ENCODE peak calls at places on chromosomes 3 and 15, in five cellular contexts. One of them, this sample, is unnamed.

GRCh38 chr3:55160241-55160877 is 232.5 kb upstream of the LRTM1 start:
- DNase-seq in H1: no peak
- DNase-seq in K562: no peak
- DNase-seq in HepG2: no peak
- DNase-seq in GM12878: peak; percentile 77
- DNase-seq in this sample: no peak

GRCh38 chr3:132004571-132004970 is 30.2 kb downstream of the CPNE4 start:
- DNase-seq in H1: no peak
- DNase-seq in K562: no peak
- DNase-seq in HepG2: no peak
- DNase-seq in GM12878: no peak
- DNase-seq in this sample: no peak

GRCh38 chr15:63332367-63333078 is 49.1 kb downstream of the CA12 start:
- DNase-seq in K562: no peak
- DNase-seq in H1: no peak
- DNase-seq in HepG2: no peak
- DNase-seq in GM12878: no peak
- DNase-seq in this sample: peak; percentile 50

GRCh38 chr15:75904241-75904631 is 558 bp downstream of the FBXO22 start:
- DNase-seq in K562: no peak
- DNase-seq in GM12878: no peak
- DNase-seq in HepG2: peak; percentile 43
- DNase-seq in H1: no peak
- DNase-seq in this sample: peak; percentile 61

GRCh38 chr3:133832802-133833144 is 27.2 kb downstream of the SRPRB start:
- DNase-seq in GM12878: no peak
- DNase-seq in K562: no peak
- DNase-seq in HepG2: peak; percentile 54
- DNase-seq in H1: no peak
- DNase-seq in this sample: no peak

GRCh38 chr15:92900712-92901052 is 558 bp downstream of the CHD2 start:
- DNase-seq in HepG2: no peak
- DNase-seq in K562: no peak
- DNase-seq in H1: no peak
- DNase-seq in GM12878: no peak
- DNase-seq in this sample: no peak

GRCh38 chr3:78604328-78604727 is 1163.5 kb downstream of the ROBO1 start:
- DNase-seq in GM12878: no peak
- DNase-seq in H1: no peak
- DNase-seq in HepG2: no peak
- DNase-seq in K562: no peak
- DNase-seq in this sample: no peak

GRCh38 chr3:193211984-193212383 is 29.0 kb upstream of the PLAAT1 start:
- DNase-seq in K562: no peak
- DNase-seq in HepG2: no peak
- DNase-seq in GM12878: no peak
- DNase-seq in H1: no peak
- DNase-seq in this sample: no peak

GRCh38 chr3:184261270-184262165 is at the start of gene CAMK2N2:
- DNase-seq in HepG2: peak; percentile 41
- DNase-seq in GM12878: no peak
- DNase-seq in K562: peak; percentile 93
- DNase-seq in H1: no peak
- DNase-seq in this sample: peak; percentile 98

GRCh38 chr3:161423911-161424522 is 52.7 kb upstream of the SPTSSB start:
- DNase-seq in HepG2: peak; percentile 41
- DNase-seq in GM12878: no peak
- DNase-seq in K562: peak; percentile 59
- DNase-seq in H1: no peak
- DNase-seq in this sample: peak; percentile 48

GRCh38 chr3:194827486-194827885 is 141.8 kb downstream of the FAM43A start:
- DNase-seq in HepG2: no peak
- DNase-seq in GM12878: no peak
- DNase-seq in H1: no peak
- DNase-seq in K562: no peak
- DNase-seq in this sample: no peak

GRCh38 chr15:62059108-62059817 is 984 bp downstream of the VPS13C start:
- DNase-seq in HepG2: no peak
- DNase-seq in K562: peak; percentile 15
- DNase-seq in H1: no peak
- DNase-seq in GM12878: no peak
- DNase-seq in this sample: peak; percentile 42

GRCh38 chr15:65212097-65212496 is 824 bp upstream of the CILP start:
- DNase-seq in GM12878: no peak
- DNase-seq in H1: no peak
- DNase-seq in HepG2: peak; percentile 42
- DNase-seq in K562: peak; percentile 91
- DNase-seq in this sample: peak; percentile 52

GRCh38 chr15:78047631-78048409 is 29.7 kb downstream of the TBC1D2B start:
- DNase-seq in K562: no peak
- DNase-seq in GM12878: no peak
- DNase-seq in H1: no peak
- DNase-seq in HepG2: no peak
- DNase-seq in this sample: no peak

GRCh38 chr3:10551821-10552630 is 46.6 kb upstream of the ATP2B2 start:
- DNase-seq in K562: peak; percentile 32
- DNase-seq in HepG2: no peak
- DNase-seq in GM12878: no peak
- DNase-seq in H1: no peak
- DNase-seq in this sample: no peak

GRCh38 chr15:99143655-99144610 is 39.1 kb downstream of the SYNM start:
- DNase-seq in HepG2: peak; percentile 35
- DNase-seq in K562: no peak
- DNase-seq in GM12878: no peak
- DNase-seq in H1: no peak
- DNase-seq in this sample: no peak

GRCh38 chr15:20340931-20341661 is 200.5 kb downstream of the GOLGA6L6 start:
- DNase-seq in K562: peak; percentile 24
- DNase-seq in H1: no peak
- DNase-seq in HepG2: no peak
- DNase-seq in GM12878: no peak
- DNase-seq in this sample: peak; percentile 32

GRCh38 chr15:71691322-71691699 is 119.0 kb upstream of the NR2E3 start:
- DNase-seq in K562: no peak
- DNase-seq in H1: no peak
- DNase-seq in GM12878: no peak
- DNase-seq in HepG2: no peak
- DNase-seq in this sample: no peak

GRCh38 chr3:146968204-146968651 is 363.1 kb upstream of the PLSCR5 start:
- DNase-seq in HepG2: no peak
- DNase-seq in GM12878: no peak
- DNase-seq in H1: peak; percentile 5
- DNase-seq in K562: no peak
- DNase-seq in this sample: no peak

GRCh38 chr3:69359916-69360315 is 26.0 kb downstream of the FRMD4B start:
- DNase-seq in K562: no peak
- DNase-seq in HepG2: no peak
- DNase-seq in H1: no peak
- DNase-seq in GM12878: no peak
- DNase-seq in this sample: no peak

GRCh38 chr15:32028921-32029320 is 1.4 kb upstream of the CHRNA7 start:
- DNase-seq in H1: no peak
- DNase-seq in HepG2: no peak
- DNase-seq in K562: no peak
- DNase-seq in GM12878: no peak
- DNase-seq in this sample: peak; percentile 62

GRCh38 chr3:171565133-171565532 is 104.9 kb upstream of the TNIK start:
- DNase-seq in H1: no peak
- DNase-seq in GM12878: no peak
- DNase-seq in HepG2: no peak
- DNase-seq in K562: no peak
- DNase-seq in this sample: no peak

DNA sequence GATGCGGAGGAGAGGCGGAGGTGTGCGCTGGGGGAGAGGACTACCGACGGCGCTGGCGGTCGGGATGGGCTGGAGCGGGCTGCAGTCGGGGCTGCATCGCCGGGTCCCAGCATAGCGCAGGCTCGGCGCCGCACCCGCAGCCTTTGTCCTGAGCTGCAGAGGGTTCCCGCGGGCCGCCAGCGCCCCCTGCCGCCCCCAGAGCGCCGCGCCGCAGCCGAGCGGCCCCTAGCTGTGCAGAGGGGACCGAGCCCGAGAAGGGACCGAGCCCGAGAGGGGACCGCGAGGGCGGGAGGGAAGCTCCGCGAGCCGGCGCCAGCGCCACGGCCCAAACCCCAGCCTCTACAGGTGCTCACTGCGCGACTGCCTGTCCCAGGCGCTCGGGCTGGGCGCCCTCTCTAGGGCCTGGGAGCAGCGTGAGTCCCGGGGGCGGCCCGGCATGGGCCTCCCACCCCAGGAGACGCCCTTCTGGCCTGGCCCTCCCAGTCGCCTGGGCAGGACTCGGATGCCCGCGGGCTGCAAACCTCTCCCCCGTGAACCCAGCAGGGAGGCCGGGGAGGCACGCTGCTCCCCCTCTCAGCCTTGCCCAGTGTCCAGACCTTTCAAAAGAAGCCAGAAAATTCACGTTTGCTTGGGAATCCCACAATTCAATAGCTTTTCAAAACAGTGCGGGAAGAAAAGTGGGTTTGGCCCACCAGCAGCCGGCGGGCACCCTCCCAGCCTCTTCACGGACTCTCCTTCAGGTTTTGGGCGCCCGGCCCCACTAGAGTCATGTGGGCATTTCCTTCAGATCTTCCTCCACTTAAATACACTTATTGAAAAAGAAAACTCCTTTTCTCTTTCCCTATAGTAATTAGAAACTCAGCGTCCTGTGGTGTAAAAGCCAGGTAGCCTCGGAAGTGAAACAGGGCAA is 134.7 kb downstream of the TPRA1 start:
- DNase-seq in GM12878: no peak
- DNase-seq in HepG2: peak; percentile 41
- DNase-seq in H1: peak; percentile 77
- DNase-seq in K562: peak; percentile 81
- DNase-seq in this sample: peak; percentile 98
- H3K27me3 ChIP-seq in GM12878: peaks cover 12% of the 10 kb centered on the region
- H3K27me3 ChIP-seq in HepG2: peaks cover 2% of the 10 kb centered on the region
- H3K27me3 ChIP-seq in H1: peaks cover 38% of the 10 kb centered on the region
- H3K27me3 ChIP-seq in K562: peaks cover 2% of the 10 kb centered on the region
- H3K27me3 ChIP-seq in this sample: no peaks in the 10 kb centered on the region

GRCh38 chr15:95377251-95377852 is 953.1 kb upstream of the NR2F2 start:
- DNase-seq in GM12878: no peak
- DNase-seq in K562: no peak
- DNase-seq in HepG2: no peak
- DNase-seq in H1: no peak
- DNase-seq in this sample: no peak

GRCh38 chr15:95369202-95369601 is 961.3 kb upstream of the NR2F2 start:
- DNase-seq in HepG2: no peak
- DNase-seq in K562: no peak
- DNase-seq in H1: no peak
- DNase-seq in GM12878: no peak
- DNase-seq in this sample: no peak

GRCh38 chr15:95368211-95368610 is 962.3 kb upstream of the NR2F2 start:
- DNase-seq in K562: no peak
- DNase-seq in HepG2: no peak
- DNase-seq in GM12878: no peak
- DNase-seq in H1: no peak
- DNase-seq in this sample: no peak

GRCh38 chr15:95375281-95375680 is 955.2 kb upstream of the NR2F2 start:
- DNase-seq in HepG2: no peak
- DNase-seq in GM12878: no peak
- DNase-seq in H1: no peak
- DNase-seq in K562: no peak
- DNase-seq in this sample: no peak

GRCh38 chr15:95371664-95372063 is 958.8 kb upstream of the NR2F2 start:
- DNase-seq in H1: no peak
- DNase-seq in K562: no peak
- DNase-seq in HepG2: no peak
- DNase-seq in GM12878: no peak
- DNase-seq in this sample: no peak
- TF ChIP-seq TAF1 in H1: no peak
- TF ChIP-seq TAF1 in K562: no peak
- TF ChIP-seq TAF1 in HepG2: no peak
- TF ChIP-seq TAF1 in GM12878: no peak
- TF ChIP-seq TAF1 in this sample: no peak

DNA sequence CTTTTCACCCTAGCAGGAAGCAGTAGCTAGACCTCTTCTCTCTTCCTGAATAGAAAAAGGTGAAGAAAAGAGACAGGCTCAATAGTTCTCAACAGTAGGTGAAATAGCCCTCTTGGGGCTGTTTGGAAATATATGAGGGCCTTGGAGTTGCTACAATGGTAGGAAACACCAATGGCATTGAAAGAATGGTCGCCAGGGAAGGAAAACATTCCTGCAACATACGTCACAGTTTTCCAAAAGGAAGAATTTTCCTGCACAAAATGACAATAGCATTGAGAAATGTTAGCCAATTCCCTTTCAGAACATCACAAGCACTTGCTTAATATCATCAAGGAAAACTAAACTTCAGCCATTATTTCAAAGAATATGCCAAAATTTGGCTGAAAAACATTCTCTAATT is 484.5 kb downstream of the IGSF11 start:
- DNase-seq in H1: no peak
- DNase-seq in GM12878: no peak
- DNase-seq in HepG2: no peak
- DNase-seq in K562: no peak
- DNase-seq in this sample: no peak
- TF ChIP-seq YY1 in H1: no peak
- TF ChIP-seq YY1 in GM12878: no peak
- TF ChIP-seq YY1 in HepG2: no peak
- TF ChIP-seq YY1 in K562: no peak
- TF ChIP-seq YY1 in this sample: no peak

GRCh38 chr3:49868951-49869454 is 703 bp downstream of the CAMKV start:
- DNase-seq in HepG2: no peak
- DNase-seq in K562: peak; percentile 46
- DNase-seq in H1: no peak
- DNase-seq in GM12878: no peak
- DNase-seq in this sample: peak; percentile 82

GRCh38 chr3:49867400-49867799 is 2.3 kb downstream of the CAMKV start:
- DNase-seq in H1: no peak
- DNase-seq in HepG2: no peak
- DNase-seq in GM12878: no peak
- DNase-seq in K562: no peak
- DNase-seq in this sample: no peak

GRCh38 chr3:49864505-49864904 is 5.2 kb downstream of the CAMKV start:
- DNase-seq in K562: no peak
- DNase-seq in HepG2: no peak
- DNase-seq in GM12878: no peak
- DNase-seq in H1: no peak
- DNase-seq in this sample: no peak

GRCh38 chr3:49867871-49868321 is 1.8 kb downstream of the CAMKV start:
- DNase-seq in HepG2: peak; percentile 27
- DNase-seq in H1: no peak
- DNase-seq in GM12878: no peak
- DNase-seq in K562: peak; percentile 44
- DNase-seq in this sample: no peak

DNA sequence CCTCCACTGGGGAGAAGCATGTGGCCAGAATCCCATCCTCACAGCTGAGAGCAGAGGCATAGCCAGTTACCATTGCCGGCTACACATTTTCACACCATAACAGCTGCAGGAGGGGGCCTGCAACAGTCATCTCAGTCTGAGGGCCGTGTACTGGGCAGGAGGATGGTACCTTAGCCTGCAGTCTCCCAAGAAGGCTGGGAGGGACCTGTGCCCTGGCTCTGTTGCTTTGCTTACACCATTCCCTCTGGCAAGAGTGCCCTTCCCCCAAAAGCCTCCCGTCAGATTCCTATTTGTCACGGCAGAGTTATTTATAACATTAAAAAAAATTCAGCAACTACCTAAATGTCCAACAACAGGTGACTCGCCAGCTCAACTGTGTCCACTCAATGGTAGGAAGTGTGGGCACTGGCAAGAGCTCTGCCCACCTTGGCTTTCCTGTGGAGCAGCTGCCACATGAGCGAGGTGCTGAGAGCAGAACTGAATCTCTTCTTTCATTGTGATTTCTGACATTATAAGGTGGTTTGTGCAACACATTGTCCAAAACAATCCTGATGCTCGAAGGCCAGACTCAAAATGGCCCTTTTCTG is 4.4 kb downstream of the CAMKV start:
- DNase-seq in K562: no peak
- DNase-seq in H1: no peak
- DNase-seq in HepG2: no peak
- DNase-seq in GM12878: no peak
- DNase-seq in this sample: no peak
- H3K27me3 ChIP-seq in K562: peaks cover 6% of the 10 kb centered on the region
- H3K27me3 ChIP-seq in H1: no peaks in the 10 kb centered on the region
- H3K27me3 ChIP-seq in HepG2: peaks cover 8% of the 10 kb centered on the region
- H3K27me3 ChIP-seq in GM12878: peaks cover 5% of the 10 kb centered on the region
- H3K27me3 ChIP-seq in this sample: peaks cover 37% of the 10 kb centered on the region